ENCODE peak calls at places on chromosomes 7 and 10, in eight cellular contexts. E, I, O, X, T, A, F and J are unnamed samples.

GRCh38 chr7:2621948-2622640 is 9.7 kb upstream of the TTYH3 start:
- DNase-seq in F (no peak), X (no peak), E (no peak), I (no peak), A (no peak), T (peak), O (no peak), J (no peak)

GRCh38 chr7:2572101-2572842 is 13.5 kb downstream of the IQCE start:
- DNase-seq in I (no peak), X (no peak), T (peak), F (no peak), O (peak), E (no peak), A (no peak), J (no peak)

GRCh38 chr7:27868117-27868516 is 128.2 kb downstream of the TAX1BP1 start:
- DNase-seq in F (no peak), X (no peak), T (peak), A (no peak), O (no peak), I (no peak), E (no peak), J (no peak)

GRCh38 chr10:126073606-126074005 is 177.2 kb downstream of the FANK1 start:
- DNase-seq in T (peak), E (no peak), O (peak), I (no peak), A (no peak), X (no peak), F (no peak), J (no peak)

GRCh38 chr10:77390481-77390891 is 247.1 kb downstream of the KCNMA1 start:
- DNase-seq in A (no peak), E (no peak), O (peak), T (no peak), X (no peak), I (no peak), F (no peak), J (no peak)

GRCh38 chr10:44008270-44008916 is 359.7 kb upstream of the ZNF32 start:
- DNase-seq in E (peak), A (no peak), T (peak), F (no peak), X (no peak), I (no peak), O (no peak), J (no peak)

GRCh38 chr7:608954-609711 is 89.5 kb upstream of the PDGFA start:
- DNase-seq in O (no peak), E (no peak), I (no peak), T (peak), A (peak), X (no peak), F (no peak), J (no peak)

GRCh38 chr7:148262721-148263229 is 327.8 kb upstream of the C7orf33 start:
- DNase-seq in A (no peak), T (peak), O (peak), I (peak), X (peak), F (no peak), E (peak), J (peak)

GRCh38 chr7:66939325-66939724 is 18.3 kb downstream of the TMEM248 start:
- DNase-seq in X (no peak), F (no peak), A (no peak), E (no peak), I (no peak), O (no peak), T (no peak), J (no peak)

GRCh38 chr10:38032881-38033280 is 22.4 kb downstream of the ZNF33A start:
- DNase-seq in F (no peak), I (no peak), O (peak), X (no peak), T (peak), E (no peak), A (no peak), J (no peak)

GRCh38 chr7:50266893-50267386 is 37.6 kb upstream of the IKZF1 start:
- DNase-seq in O (no peak), I (peak), E (no peak), T (no peak), X (peak), A (no peak), F (no peak), J (peak)

GRCh38 chr10:76036962-76037361 is 605.5 kb downstream of the LRMDA start:
- DNase-seq in O (no peak), X (no peak), T (no peak), E (no peak), I (peak), F (no peak), A (no peak), J (no peak)

GRCh38 chr10:110410329-110411046 is 87.2 kb upstream of the DUSP5 start:
- DNase-seq in E (no peak), I (peak), X (no peak), T (peak), O (peak), F (no peak), A (no peak), J (peak)

GRCh38 chr10:96513686-96514551 is at the start of gene TLL2:
- DNase-seq in A (peak), O (peak), T (peak), X (peak), E (peak), I (peak), F (peak), J (peak)

GRCh38 chr7:108246227-108246837 is 116.2 kb upstream of the LAMB4 start:
- DNase-seq in T (peak), E (no peak), X (no peak), A (no peak), O (peak), F (peak), I (no peak), J (no peak)

GRCh38 chr7:21167942-21168341 is 259.9 kb upstream of the SP4 start:
- DNase-seq in I (no peak), X (no peak), A (no peak), O (no peak), T (no peak), F (no peak), E (no peak), J (no peak)

GRCh38 chr10:61410353-61410752 is 42.8 kb downstream of the TMEM26 start:
- DNase-seq in I (no peak), F (no peak), E (no peak), X (no peak), T (no peak), O (no peak), A (no peak), J (no peak)

GRCh38 chr7:67589178-67589577 is 592.5 kb downstream of the TYW1 start:
- DNase-seq in I (no peak), A (no peak), X (no peak), E (no peak), O (no peak), T (no peak), F (no peak), J (no peak)

GRCh38 chr7:90728568-90728967 is 132.4 kb downstream of the CDK14 start:
- DNase-seq in A (no peak), I (no peak), O (no peak), T (no peak), E (no peak), X (no peak), F (no peak), J (no peak)

GRCh38 chr10:112807013-112807412 is 143.0 kb upstream of the TCF7L2 start:
- DNase-seq in I (no peak), X (no peak), O (no peak), F (no peak), E (no peak), T (no peak), A (no peak), J (no peak)

GRCh38 chr10:6843477-6843876 is 263.4 kb upstream of the PRKCQ start:
- DNase-seq in O (no peak), F (no peak), E (no peak), X (peak), I (peak), T (no peak), A (no peak), J (no peak)

GRCh38 chr10:72802291-72803118 is 91.0 kb upstream of the OIT3 start:
- DNase-seq in T (peak), E (no peak), I (no peak), O (peak), X (no peak), F (no peak), A (no peak), J (no peak)

GRCh38 chr7:4091767-4092166 is 590.3 kb upstream of the FOXK1 start:
- DNase-seq in X (no peak), O (no peak), A (no peak), E (no peak), T (no peak), I (no peak), F (no peak), J (no peak)

GRCh38 chr10:37784678-37785077 is 72.7 kb downstream of the ZNF248 start:
- DNase-seq in T (no peak), I (no peak), A (no peak), X (no peak), O (no peak), E (no peak), F (no peak), J (no peak)

GRCh38 chr10:3848768-3849643 is 64.0 kb upstream of the KLF6 start:
- DNase-seq in I (no peak), O (peak), X (no peak), F (no peak), T (peak), A (no peak), E (no peak), J (no peak)